ENCODE peak calls at places on chromosomes 11 and 22, in six cellular contexts. Y is adrenal gland, I is GM12865, H is skeletal muscle cell, B is Kasumi-1, P is breast epithelium. F is an unnamed sample.

GRCh38 chr11:44573333-44573732 is 7.9 kb downstream of the CD82 start:
- DNase-seq in B (no peak), Y (no peak), I (no peak), P (no peak), H (no peak), F (no peak)

GRCh38 chr11:126697937-126698336 is 302.6 kb downstream of the KIRREL3 start:
- DNase-seq in B (no peak), H (no peak), P (no peak), I (no peak), Y (no peak), F (no peak)

GRCh38 chr11:108223449-108224149 is 732 bp downstream of the ATM start:
- DNase-seq in P (no peak), B (no peak), I (peak; percentile 76), Y (no peak), H (no peak), F (no peak)

GRCh38 chr11:21132146-21132720 is 462.8 kb downstream of the NELL1 start:
- DNase-seq in Y (no peak), H (no peak), I (no peak), P (no peak), B (no peak), F (no peak)

GRCh38 chr11:70574725-70575347 is 176.5 kb downstream of the CTTN start:
- DNase-seq in I (no peak), B (no peak), Y (no peak), H (no peak), P (no peak), F (no peak)

GRCh38 chr11:111325259-111325658 is 26.9 kb downstream of the POU2AF3 start:
- DNase-seq in Y (no peak), B (no peak), I (no peak), H (no peak), P (no peak), F (no peak)

GRCh38 chr11:95700471-95700817 is 89.1 kb downstream of the FAM76B start:
- DNase-seq in P (no peak), B (no peak), Y (no peak), H (no peak), I (peak; percentile 24), F (no peak)

GRCh38 chr11:117431436-117431835 is 103.8 kb downstream of the CEP164 start:
- DNase-seq in Y (no peak), I (no peak), H (no peak), B (no peak), P (no peak), F (no peak)

GRCh38 chr22:30380011-30380410 is 7.2 kb downstream of the RNF215 start:
- DNase-seq in P (no peak), H (no peak), I (no peak), B (no peak), Y (no peak), F (no peak)

GRCh38 chr11:134555510-134555909 is 143.5 kb upstream of the B3GAT1 start:
- DNase-seq in H (no peak), Y (peak; percentile 21), P (no peak), B (no peak), I (no peak), F (no peak)

GRCh38 chr22:40922484-40923303 is 28.5 kb upstream of the RBX1 start:
- DNase-seq in B (peak; percentile 86), I (peak; percentile 72), Y (no peak), P (no peak), H (peak; percentile 18), F (peak; percentile 2)

F was measured in GDM1.